ENCODE peak calls at places on chromosomes 3 and 15, in five cellular contexts. One of them, this sample, is unnamed.

GRCh38 chr3:15647629-15648167 is 46.2 kb downstream of the BTD start:
- DNase-seq in H54: peak
- DNase-seq in stimulated activated CD8-positive, alpha-beta memory T cell treated with anti-CD3 and anti-CD28 coated beads, Interleukin-2, amount 100 ng/mL, for 1 hour: no peak
- DNase-seq in neural crest cell: no peak
- DNase-seq in dermis blood vessel endothelial cell: peak
- DNase-seq in this sample: no peak

GRCh38 chr15:98938105-98938417 is 69.5 kb downstream of the PGPEP1L start:
- DNase-seq in dermis blood vessel endothelial cell: no peak
- DNase-seq in neural crest cell: no peak
- DNase-seq in H54: no peak
- DNase-seq in stimulated activated CD8-positive, alpha-beta memory T cell treated with anti-CD3 and anti-CD28 coated beads, Interleukin-2, amount 100 ng/mL, for 1 hour: no peak
- DNase-seq in this sample: no peak

GRCh38 chr3:146342971-146343370 is 92.1 kb upstream of the PLSCR4 start:
- DNase-seq in H54: no peak
- DNase-seq in stimulated activated CD8-positive, alpha-beta memory T cell treated with anti-CD3 and anti-CD28 coated beads, Interleukin-2, amount 100 ng/mL, for 1 hour: no peak
- DNase-seq in neural crest cell: no peak
- DNase-seq in dermis blood vessel endothelial cell: no peak
- DNase-seq in this sample: no peak

GRCh38 chr3:66949898-66950297 is 48.2 kb upstream of the KBTBD8 start:
- DNase-seq in dermis blood vessel endothelial cell: no peak
- DNase-seq in stimulated activated CD8-positive, alpha-beta memory T cell treated with anti-CD3 and anti-CD28 coated beads, Interleukin-2, amount 100 ng/mL, for 1 hour: no peak
- DNase-seq in neural crest cell: no peak
- DNase-seq in H54: no peak
- DNase-seq in this sample: no peak

GRCh38 chr3:15269091-15269989 is 63.0 kb downstream of the SH3BP5 start:
- DNase-seq in dermis blood vessel endothelial cell: peak
- DNase-seq in neural crest cell: no peak
- DNase-seq in H54: peak
- DNase-seq in stimulated activated CD8-positive, alpha-beta memory T cell treated with anti-CD3 and anti-CD28 coated beads, Interleukin-2, amount 100 ng/mL, for 1 hour: peak
- DNase-seq in this sample: peak

GRCh38 chr15:36221992-36222391 is 357.4 kb upstream of the CDIN1 start:
- DNase-seq in dermis blood vessel endothelial cell: no peak
- DNase-seq in H54: no peak
- DNase-seq in stimulated activated CD8-positive, alpha-beta memory T cell treated with anti-CD3 and anti-CD28 coated beads, Interleukin-2, amount 100 ng/mL, for 1 hour: no peak
- DNase-seq in neural crest cell: no peak
- DNase-seq in this sample: no peak

GRCh38 chr3:184338538-184338945 is 1.1 kb downstream of the FAM131A start:
- DNase-seq in dermis blood vessel endothelial cell: peak
- DNase-seq in neural crest cell: no peak
- DNase-seq in stimulated activated CD8-positive, alpha-beta memory T cell treated with anti-CD3 and anti-CD28 coated beads, Interleukin-2, amount 100 ng/mL, for 1 hour: no peak
- DNase-seq in H54: no peak
- DNase-seq in this sample: no peak

GRCh38 chr3:99250272-99250671 is 348.8 kb upstream of the DCBLD2 start:
- DNase-seq in dermis blood vessel endothelial cell: no peak
- DNase-seq in neural crest cell: no peak
- DNase-seq in stimulated activated CD8-positive, alpha-beta memory T cell treated with anti-CD3 and anti-CD28 coated beads, Interleukin-2, amount 100 ng/mL, for 1 hour: no peak
- DNase-seq in H54: peak
- DNase-seq in this sample: no peak

GRCh38 chr15:37103475-37104071 is 3.2 kb upstream of the MEIS2 start:
- DNase-seq in H54: no peak
- DNase-seq in dermis blood vessel endothelial cell: no peak
- DNase-seq in stimulated activated CD8-positive, alpha-beta memory T cell treated with anti-CD3 and anti-CD28 coated beads, Interleukin-2, amount 100 ng/mL, for 1 hour: no peak
- DNase-seq in neural crest cell: no peak
- DNase-seq in this sample: no peak

GRCh38 chr3:4419386-4419785 is 47.7 kb downstream of the SUMF1 start:
- DNase-seq in dermis blood vessel endothelial cell: no peak
- DNase-seq in H54: no peak
- DNase-seq in stimulated activated CD8-positive, alpha-beta memory T cell treated with anti-CD3 and anti-CD28 coated beads, Interleukin-2, amount 100 ng/mL, for 1 hour: no peak
- DNase-seq in neural crest cell: no peak
- DNase-seq in this sample: no peak

GRCh38 chr15:40702077-40702476 is 7.1 kb downstream of the RAD51 start:
- DNase-seq in stimulated activated CD8-positive, alpha-beta memory T cell treated with anti-CD3 and anti-CD28 coated beads, Interleukin-2, amount 100 ng/mL, for 1 hour: no peak
- DNase-seq in dermis blood vessel endothelial cell: peak
- DNase-seq in neural crest cell: no peak
- DNase-seq in H54: no peak
- DNase-seq in this sample: no peak

GRCh38 chr3:128487813-128488635 is 5.0 kb downstream of the GATA2 start:
- DNase-seq in neural crest cell: peak
- DNase-seq in H54: peak
- DNase-seq in stimulated activated CD8-positive, alpha-beta memory T cell treated with anti-CD3 and anti-CD28 coated beads, Interleukin-2, amount 100 ng/mL, for 1 hour: no peak
- DNase-seq in dermis blood vessel endothelial cell: peak
- DNase-seq in this sample: no peak

GRCh38 chr15:99844150-99844549 is 110.9 kb upstream of the LYSMD4 start:
- DNase-seq in neural crest cell: no peak
- DNase-seq in dermis blood vessel endothelial cell: no peak
- DNase-seq in stimulated activated CD8-positive, alpha-beta memory T cell treated with anti-CD3 and anti-CD28 coated beads, Interleukin-2, amount 100 ng/mL, for 1 hour: no peak
- DNase-seq in H54: no peak
- DNase-seq in this sample: no peak

GRCh38 chr3:34106879-34107278 is 308.4 kb downstream of the PDCD6IP start:
- DNase-seq in dermis blood vessel endothelial cell: peak
- DNase-seq in neural crest cell: peak
- DNase-seq in H54: no peak
- DNase-seq in stimulated activated CD8-positive, alpha-beta memory T cell treated with anti-CD3 and anti-CD28 coated beads, Interleukin-2, amount 100 ng/mL, for 1 hour: no peak
- DNase-seq in this sample: peak

GRCh38 chr15:32828507-32829186 is 110.8 kb downstream of the GREM1 start:
- DNase-seq in dermis blood vessel endothelial cell: no peak
- DNase-seq in H54: peak
- DNase-seq in neural crest cell: no peak
- DNase-seq in stimulated activated CD8-positive, alpha-beta memory T cell treated with anti-CD3 and anti-CD28 coated beads, Interleukin-2, amount 100 ng/mL, for 1 hour: no peak
- DNase-seq in this sample: no peak

GRCh38 chr3:32276279-32276841 is 37.9 kb downstream of the CMTM8 start:
- DNase-seq in neural crest cell: no peak
- DNase-seq in stimulated activated CD8-positive, alpha-beta memory T cell treated with anti-CD3 and anti-CD28 coated beads, Interleukin-2, amount 100 ng/mL, for 1 hour: no peak
- DNase-seq in dermis blood vessel endothelial cell: peak
- DNase-seq in H54: no peak
- DNase-seq in this sample: no peak

GRCh38 chr15:89556413-89557262 is 18.6 kb upstream of the TICRR start:
- DNase-seq in neural crest cell: peak
- DNase-seq in dermis blood vessel endothelial cell: peak
- DNase-seq in H54: no peak
- DNase-seq in stimulated activated CD8-positive, alpha-beta memory T cell treated with anti-CD3 and anti-CD28 coated beads, Interleukin-2, amount 100 ng/mL, for 1 hour: no peak
- DNase-seq in this sample: peak

GRCh38 chr15:91891101-91891500 is 37.6 kb downstream of the SLCO3A1 start:
- DNase-seq in stimulated activated CD8-positive, alpha-beta memory T cell treated with anti-CD3 and anti-CD28 coated beads, Interleukin-2, amount 100 ng/mL, for 1 hour: no peak
- DNase-seq in neural crest cell: no peak
- DNase-seq in dermis blood vessel endothelial cell: no peak
- DNase-seq in H54: no peak
- DNase-seq in this sample: no peak

GRCh38 chr3:35562141-35562540 is 77.2 kb upstream of the ARPP21 start:
- DNase-seq in H54: no peak
- DNase-seq in neural crest cell: no peak
- DNase-seq in dermis blood vessel endothelial cell: no peak
- DNase-seq in stimulated activated CD8-positive, alpha-beta memory T cell treated with anti-CD3 and anti-CD28 coated beads, Interleukin-2, amount 100 ng/mL, for 1 hour: no peak
- DNase-seq in this sample: no peak

GRCh38 chr15:92226020-92226612 is 167.6 kb upstream of the ST8SIA2 start:
- DNase-seq in stimulated activated CD8-positive, alpha-beta memory T cell treated with anti-CD3 and anti-CD28 coated beads, Interleukin-2, amount 100 ng/mL, for 1 hour: no peak
- DNase-seq in dermis blood vessel endothelial cell: no peak
- DNase-seq in neural crest cell: no peak
- DNase-seq in H54: no peak
- DNase-seq in this sample: no peak

GRCh38 chr3:178439504-178439903 is 96.7 kb upstream of the KCNMB2 start:
- DNase-seq in dermis blood vessel endothelial cell: peak
- DNase-seq in stimulated activated CD8-positive, alpha-beta memory T cell treated with anti-CD3 and anti-CD28 coated beads, Interleukin-2, amount 100 ng/mL, for 1 hour: no peak
- DNase-seq in H54: peak
- DNase-seq in neural crest cell: no peak
- DNase-seq in this sample: no peak

GRCh38 chr3:136186330-136186729 is 9.8 kb downstream of the MSL2 start:
- DNase-seq in neural crest cell: no peak
- DNase-seq in dermis blood vessel endothelial cell: peak
- DNase-seq in stimulated activated CD8-positive, alpha-beta memory T cell treated with anti-CD3 and anti-CD28 coated beads, Interleukin-2, amount 100 ng/mL, for 1 hour: no peak
- DNase-seq in H54: no peak
- DNase-seq in this sample: no peak

GRCh38 chr3:72343078-72343477 is 505.2 kb downstream of the SHQ1 start:
- DNase-seq in H54: peak
- DNase-seq in neural crest cell: no peak
- DNase-seq in stimulated activated CD8-positive, alpha-beta memory T cell treated with anti-CD3 and anti-CD28 coated beads, Interleukin-2, amount 100 ng/mL, for 1 hour: no peak
- DNase-seq in dermis blood vessel endothelial cell: peak
- DNase-seq in this sample: no peak